ENCODE peak calls at places on chromosomes 12 and 14, in nine cellular contexts. B, Q, I, N, C, F, O, X and L are unnamed samples.

GRCh38 chr14:95529242-95529641 is 5.6 kb upstream of the GLRX5 start:
- DNase-seq in B (no peak), Q (no peak), I (no peak), N (no peak), C (no peak), F (peak), O (no peak), X (no peak), L (no peak)

GRCh38 chr14:22791302-22791701 is 23.9 kb downstream of the SLC7A7 start:
- DNase-seq in B (no peak), Q (no peak), I (no peak), N (no peak), C (no peak), F (no peak), O (no peak), X (no peak), L (no peak)

GRCh38 chr14:68210729-68211299 is 391.2 kb downstream of the RAD51B start:
- DNase-seq in B (no peak), Q (peak), I (no peak), N (peak), C (no peak), F (peak), O (no peak), X (peak), L (peak)

GRCh38 chr12:111124183-111124582 is 203.8 kb upstream of the MYL2 start:
- DNase-seq in B (no peak), Q (no peak), I (no peak), N (no peak), C (no peak), F (no peak), O (no peak), X (no peak), L (no peak)

GRCh38 chr14:88983755-88984154 is 159.3 kb downstream of the TTC8 start:
- DNase-seq in B (no peak), Q (no peak), I (no peak), N (no peak), C (no peak), F (no peak), O (no peak), X (no peak), L (no peak)

GRCh38 chr12:77914089-77914488 is 83.4 kb downstream of the NAV3 start:
- DNase-seq in B (no peak), Q (no peak), I (no peak), N (no peak), C (no peak), F (no peak), O (no peak), X (no peak), L (no peak)

GRCh38 chr12:50050410-50051280 is 6.8 kb upstream of the ASIC1 start:
- DNase-seq in B (peak), Q (peak), I (peak), N (no peak), C (peak), F (peak), O (peak), X (no peak), L (peak)

GRCh38 chr12:68915055-68915454 is 17.9 kb downstream of the CPM start:
- DNase-seq in B (no peak), Q (no peak), I (no peak), N (no peak), C (no peak), F (no peak), O (no peak), X (no peak), L (no peak)

GRCh38 chr14:60650382-60650961 is 1.2 kb upstream of the SIX1 start:
- DNase-seq in B (no peak), Q (no peak), I (no peak), N (no peak), C (no peak), F (peak), O (no peak), X (no peak), L (no peak)

GRCh38 chr12:122148657-122149056 is 25.4 kb downstream of the IL31 start:
- DNase-seq in B (no peak), Q (no peak), I (no peak), N (no peak), C (no peak), F (no peak), O (no peak), X (no peak), L (no peak)

GRCh38 chr12:84408936-84409335 is 503.7 kb downstream of the SLC6A15 start:
- DNase-seq in B (no peak), Q (no peak), I (no peak), N (no peak), C (no peak), F (no peak), O (no peak), X (no peak), L (no peak)

GRCh38 chr14:55107766-55108554 is 21.1 kb upstream of the LGALS3 start:
- DNase-seq in B (peak), Q (peak), I (peak), N (peak), C (peak), F (peak), O (peak), X (no peak), L (peak)
- TF ChIP-seq POLR2A in B (peak), Q (peak), I (no peak), N (no peak), C (no peak), F (peak), O (peak), X (no peak), L (peak)

DNA sequence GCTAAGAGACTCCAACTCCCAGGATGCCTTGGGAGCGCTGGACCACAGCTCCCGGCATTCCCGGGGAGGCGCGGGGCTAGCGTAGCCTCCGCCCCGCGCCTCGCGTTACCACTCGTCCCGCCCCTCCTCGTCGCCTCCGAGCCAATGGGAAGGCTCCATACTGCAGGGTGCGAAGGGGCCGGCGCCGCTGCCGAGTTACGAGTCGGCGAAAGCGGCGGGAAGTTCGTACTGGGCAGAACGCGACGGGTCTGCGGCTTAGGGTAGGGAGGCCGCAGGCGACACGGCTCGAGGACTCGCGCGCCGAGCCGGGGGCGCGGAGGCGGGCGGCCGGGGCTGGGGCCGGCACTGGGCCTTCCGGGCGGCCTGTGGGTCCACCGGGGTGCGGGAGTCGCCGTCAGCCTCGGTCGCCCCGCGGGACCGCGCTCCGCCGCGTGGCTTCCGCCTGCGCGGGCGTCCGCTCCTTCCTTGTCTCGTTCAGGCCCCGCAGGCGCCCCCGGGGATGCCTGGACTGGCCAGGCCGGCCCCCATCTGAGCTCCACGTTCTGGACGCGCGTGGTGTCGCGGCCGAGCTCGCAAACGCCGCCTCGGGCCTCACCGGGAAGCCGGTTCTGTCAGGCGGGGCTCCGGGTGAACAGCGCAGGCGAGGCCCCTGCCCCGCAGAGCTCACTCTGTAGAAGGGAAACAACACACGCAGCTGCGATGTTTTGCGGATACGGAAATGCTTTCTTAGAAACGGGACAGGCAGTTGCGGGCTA is at the start of gene VRK1:
- DNase-seq in B (peak), Q (peak), I (peak), N (peak), C (peak), F (peak), O (peak), X (peak), L (peak)
- TF ChIP-seq POLR2A in B (no peak), Q (no peak), I (no peak), N (peak), C (no peak), F (no peak), O (no peak), X (peak), L (peak)

DNA sequence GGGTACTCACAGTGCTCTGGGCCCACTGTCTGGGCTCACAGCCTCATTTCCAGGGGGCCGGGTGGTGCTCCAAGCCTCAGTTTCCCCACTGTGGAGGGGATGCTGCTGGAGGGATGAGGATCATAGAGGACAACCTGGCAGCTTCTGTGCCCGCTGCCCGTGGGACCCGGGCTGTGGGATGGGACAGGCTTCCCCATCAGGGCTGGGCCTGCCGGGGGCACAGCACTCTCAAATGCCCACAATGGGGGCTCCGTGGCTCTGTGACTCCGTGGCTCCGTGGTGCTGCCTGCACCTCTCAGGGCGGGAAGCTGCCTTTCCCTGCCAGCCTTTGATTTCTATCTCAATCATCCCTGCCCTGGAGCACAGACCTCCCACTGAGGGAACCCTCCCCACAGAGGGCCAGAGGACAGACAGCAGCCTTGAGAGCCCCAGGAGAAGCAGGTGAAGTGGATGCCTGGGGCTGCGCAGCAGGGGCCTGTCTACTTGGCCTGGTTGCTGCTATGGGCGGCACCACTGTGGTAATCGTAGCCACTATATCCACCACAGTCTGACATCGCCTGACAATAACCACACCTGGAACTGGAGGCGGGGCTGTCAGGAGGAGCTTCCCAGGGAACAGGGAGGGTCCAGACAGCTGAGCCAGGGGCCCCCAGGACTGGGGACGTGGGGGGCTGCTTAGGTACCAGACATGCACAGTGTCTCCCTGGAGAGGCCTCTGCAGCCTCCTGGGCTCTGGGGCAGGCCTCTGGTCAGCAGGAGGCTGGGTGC is 375.9 kb downstream of the TMEM121 start:
- DNase-seq in B (no peak), Q (no peak), I (no peak), N (no peak), C (no peak), F (no peak), O (no peak), X (no peak), L (no peak)
- TF ChIP-seq POLR2A in B (no peak), Q (no peak), I (no peak), N (no peak), C (no peak), F (no peak), O (no peak), X (no peak), L (no peak)

GRCh38 chr12:109594566-109595317 is 21.1 kb downstream of the MVK start:
- DNase-seq in B (no peak), Q (no peak), I (no peak), N (no peak), C (no peak), F (no peak), O (no peak), X (no peak), L (no peak)
- TF ChIP-seq POLR2A in B (no peak), Q (no peak), I (no peak), N (no peak), C (no peak), F (no peak), O (no peak), X (no peak), L (no peak)

DNA sequence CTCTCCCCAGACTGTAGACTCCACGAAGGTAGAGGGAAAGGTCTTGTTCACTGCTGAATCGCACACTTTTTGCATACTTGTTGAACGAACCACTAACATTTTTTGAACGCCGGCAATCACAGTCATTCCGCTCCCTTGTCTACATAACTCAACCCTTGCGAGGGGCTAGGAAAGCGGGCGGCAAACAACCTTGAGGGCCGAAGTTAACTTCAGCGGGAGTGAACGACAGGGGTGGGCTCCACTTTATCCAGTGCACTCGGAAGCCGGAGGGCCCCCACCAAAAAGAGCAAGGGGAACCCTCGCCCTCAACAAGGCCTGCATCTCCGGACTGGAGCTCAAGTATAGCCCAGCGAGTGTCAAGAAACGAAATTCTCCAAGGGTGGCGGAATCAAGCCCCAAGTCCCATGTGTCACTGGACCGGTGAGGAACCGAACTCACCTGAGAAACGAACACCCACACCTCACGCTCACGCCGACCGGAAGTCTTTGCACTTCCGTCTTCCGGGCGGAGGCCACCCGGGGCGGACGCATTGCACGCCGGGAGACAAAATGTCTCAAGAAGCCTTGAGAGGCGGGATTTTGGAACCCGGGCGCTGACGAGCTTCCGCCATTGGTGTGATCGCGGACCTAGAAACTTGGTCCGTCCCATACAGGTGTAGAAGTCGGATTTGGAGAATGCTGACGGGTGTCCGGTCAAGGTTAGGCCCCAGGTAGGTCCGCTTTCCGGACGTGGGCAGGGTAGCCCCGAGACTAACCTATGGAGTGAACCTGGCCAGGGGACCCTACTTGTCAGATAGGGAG is at the start of gene LLPH:
- DNase-seq in B (peak), Q (peak), I (peak), N (peak), C (peak), F (peak), O (peak), X (peak), L (peak)
- TF ChIP-seq POLR2A in B (peak), Q (peak), I (no peak), N (peak), C (no peak), F (peak), O (peak), X (peak), L (peak)

GRCh38 chr12:47773062-47773857 is at the start of gene SLC48A1:
- DNase-seq in B (peak), Q (peak), I (peak), N (peak), C (peak), F (peak), O (peak), X (peak), L (peak)
- TF ChIP-seq POLR2A in B (no peak), Q (peak), I (no peak), N (peak), C (no peak), F (peak), O (peak), X (no peak), L (peak)